ENCODE peak calls at places on chromosome 14, in ten cellular contexts. H, G, L, E, O, K, Q, J, M and D are unnamed samples. For H3K36me3 and H3K4me1, the result is how much of the 10 kb centered on the place peaks cover.

GRCh38 chr14:59123975-59124374 is 64.5 kb upstream of the DAAM1 start:
- DNase-seq in H (no peak), G (no peak), L (no peak), E (no peak), O (no peak), K (peak), Q (no peak), J (no peak), M (no peak), D (no peak)

GRCh38 chr14:34128665-34129064 is 177.8 kb upstream of the EGLN3 start:
- DNase-seq in H (no peak), G (no peak), L (no peak), E (peak), O (no peak), K (no peak), Q (no peak), J (no peak), M (no peak), D (no peak)

GRCh38 chr14:104731249-104731924 is 7.4 kb downstream of the ADSS1 start:
- DNase-seq in H (no peak), G (no peak), L (no peak), E (no peak), O (no peak), K (peak), Q (no peak), J (no peak), M (no peak), D (no peak)

GRCh38 chr14:23071975-23072539 is 14.7 kb upstream of the CDH24 start:
- DNase-seq in H (no peak), G (no peak), L (no peak), E (no peak), O (no peak), K (no peak), Q (peak), J (peak), M (no peak), D (peak)

GRCh38 chr14:78403278-78403815 is 233.2 kb downstream of the NRXN3 start:
- DNase-seq in H (no peak), G (no peak), L (no peak), E (no peak), O (no peak), K (peak), Q (no peak), J (peak), M (no peak), D (no peak)

GRCh38 chr14:88168498-88169165 is 154.4 kb downstream of the KCNK10 start:
- DNase-seq in H (peak), G (peak), L (peak), E (no peak), O (peak), K (peak), Q (no peak), J (peak), M (no peak), D (no peak)

GRCh38 chr14:79551591-79551990 is 659.7 kb downstream of the DIO2 start:
- DNase-seq in H (no peak), G (no peak), L (no peak), E (no peak), O (no peak), K (no peak), Q (no peak), J (no peak), M (no peak), D (no peak)

GRCh38 chr14:54702492-54702891 is 135.6 kb downstream of the SAMD4A start:
- DNase-seq in H (no peak), G (no peak), L (no peak), E (no peak), O (no peak), K (no peak), Q (no peak), J (no peak), M (no peak), D (no peak)

GRCh38 chr14:90810808-90811207 is 5.4 kb downstream of the TTC7B start:
- DNase-seq in H (no peak), G (no peak), L (no peak), E (no peak), O (no peak), K (no peak), Q (no peak), J (no peak), M (no peak), D (no peak)

GRCh38 chr14:91509083-91509877 is 830 bp downstream of the PPP4R3A start:
- DNase-seq in H (no peak), G (peak), L (no peak), E (peak), O (peak), K (peak), Q (peak), J (peak), M (no peak), D (peak)

GRCh38 chr14:98227000-98227726 is 1044.8 kb downstream of the BCL11B start:
- DNase-seq in H (no peak), G (no peak), L (no peak), E (no peak), O (no peak), K (no peak), Q (no peak), J (no peak), M (no peak), D (no peak)

GRCh38 chr14:51554953-51555352 is 96.8 kb upstream of the FRMD6 start:
- DNase-seq in H (no peak), G (no peak), L (no peak), E (no peak), O (no peak), K (peak), Q (no peak), J (no peak), M (no peak), D (no peak)

GRCh38 chr14:88040141-88040540 is 35.2 kb downstream of the GPR65 start:
- DNase-seq in H (no peak), G (no peak), L (no peak), E (no peak), O (no peak), K (no peak), Q (no peak), J (no peak), M (no peak), D (no peak)

GRCh38 chr14:33737446-33737845 is 213.4 kb downstream of the EGLN3 start:
- DNase-seq in H (no peak), G (no peak), L (no peak), E (no peak), O (no peak), K (peak), Q (no peak), J (peak), M (no peak), D (no peak)

GRCh38 chr14:32696325-32697101 is 242.2 kb upstream of the NPAS3 start:
- DNase-seq in H (no peak), G (no peak), L (no peak), E (no peak), O (no peak), K (no peak), Q (no peak), J (no peak), M (no peak), D (no peak)

GRCh38 chr14:72341686-72342085 is 409.5 kb downstream of the RGS6 start:
- DNase-seq in H (no peak), G (no peak), L (no peak), E (no peak), O (no peak), K (no peak), Q (no peak), J (no peak), M (no peak), D (no peak)

GRCh38 chr14:55514819-55515470 is 65.1 kb upstream of the KTN1 start:
- DNase-seq in H (no peak), G (no peak), L (peak), E (no peak), O (no peak), K (peak), Q (no peak), J (peak), M (no peak), D (no peak)

GRCh38 chr14:100542619-100543205 is 44.5 kb downstream of the BEGAIN start:
- DNase-seq in H (no peak), G (no peak), L (no peak), E (no peak), O (peak), K (no peak), Q (no peak), J (no peak), M (no peak), D (peak)

GRCh38 chr14:100038065-100038464 is 27.2 kb upstream of the EVL start:
- DNase-seq in H (no peak), G (no peak), L (no peak), E (no peak), O (no peak), K (no peak), Q (no peak), J (no peak), M (no peak), D (no peak)

GRCh38 chr14:38256358-38256840 is 506 bp upstream of the CLEC14A start:
- DNase-seq in H (no peak), G (no peak), L (no peak), E (no peak), O (no peak), K (no peak), Q (no peak), J (no peak), M (no peak), D (no peak)

GRCh38 chr14:72614365-72614764 is 279.5 kb downstream of the DPF3 start:
- DNase-seq in H (no peak), G (no peak), L (no peak), E (no peak), O (no peak), K (no peak), Q (no peak), J (no peak), M (no peak), D (no peak)

GRCh38 chr14:104819361-104819771 is 18.5 kb downstream of the ZBTB42 start:
- DNase-seq in H (no peak), G (no peak), L (no peak), E (no peak), O (peak), K (no peak), Q (no peak), J (no peak), M (no peak), D (peak)

GRCh38 chr14:99543369-99543768 is 60.6 kb downstream of the CCDC85C start:
- DNase-seq in H (no peak), G (no peak), L (no peak), E (no peak), O (no peak), K (no peak), Q (no peak), J (no peak), M (no peak), D (no peak)

GRCh38 chr14:29741909-29742401 is 185.7 kb downstream of the PRKD1 start:
- DNase-seq in H (no peak), G (no peak), L (no peak), E (no peak), O (no peak), K (peak), Q (no peak), J (no peak), M (no peak), D (no peak)

GRCh38 chr14:76510255-76510654 is 134.3 kb downstream of the ESRRB start:
- DNase-seq in H (no peak), G (no peak), L (no peak), E (no peak), O (peak), K (no peak), Q (no peak), J (no peak), M (no peak), D (no peak)

GRCh38 chr14:102015045-102015685 is 50.8 kb downstream of the DYNC1H1 start:
- DNase-seq in H (no peak), G (no peak), L (no peak), E (no peak), O (no peak), K (peak), Q (no peak), J (no peak), M (no peak), D (no peak)
- H3K36me3 ChIP-seq in H (half or more), G (half or more), L (under half), E (half or more), O (half or more), K (half or more), Q (half or more), J (half or more), M (half or more), D (half or more)

DNA sequence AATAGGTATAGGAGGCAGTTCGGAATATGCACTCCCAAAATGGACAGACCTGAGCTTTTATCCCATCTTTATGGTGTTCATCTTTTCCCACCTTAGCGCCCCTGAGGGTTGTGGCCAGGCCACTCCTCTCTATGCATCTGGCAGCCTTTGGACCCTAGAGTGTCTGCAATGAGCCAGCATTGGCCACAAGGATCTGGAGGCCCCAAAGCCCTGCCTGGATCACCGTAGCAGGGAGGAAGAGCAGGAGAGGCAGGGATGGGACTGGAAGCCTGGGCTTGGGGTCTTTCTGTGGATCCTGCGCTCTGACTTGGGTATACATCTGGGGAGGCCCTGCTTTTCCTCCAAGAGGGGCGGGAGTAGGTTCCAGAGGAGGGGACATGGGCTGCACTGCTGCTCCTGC is 52.5 kb downstream of the PLEKHG3 start:
- DNase-seq in H (no peak), G (no peak), L (no peak), E (no peak), O (peak), K (no peak), Q (no peak), J (no peak), M (no peak), D (peak)
- H3K4me1 ChIP-seq in H (under half), G (half or more), L (under half), E (half or more), O (half or more), K (under half), Q (half or more), J (half or more), M (under half), D (half or more)

GRCh38 chr14:69648480-69649414 is 37.4 kb downstream of the SUSD6 start:
- DNase-seq in H (no peak), G (no peak), L (peak), E (no peak), O (no peak), K (peak), Q (no peak), J (no peak), M (no peak), D (no peak)
- H3K4me3 ChIP-seq in H (peak), G (no peak), L (no peak), E (peak), O (no peak), K (peak), Q (no peak), J (no peak), M (no peak), D (no peak)

DNA sequence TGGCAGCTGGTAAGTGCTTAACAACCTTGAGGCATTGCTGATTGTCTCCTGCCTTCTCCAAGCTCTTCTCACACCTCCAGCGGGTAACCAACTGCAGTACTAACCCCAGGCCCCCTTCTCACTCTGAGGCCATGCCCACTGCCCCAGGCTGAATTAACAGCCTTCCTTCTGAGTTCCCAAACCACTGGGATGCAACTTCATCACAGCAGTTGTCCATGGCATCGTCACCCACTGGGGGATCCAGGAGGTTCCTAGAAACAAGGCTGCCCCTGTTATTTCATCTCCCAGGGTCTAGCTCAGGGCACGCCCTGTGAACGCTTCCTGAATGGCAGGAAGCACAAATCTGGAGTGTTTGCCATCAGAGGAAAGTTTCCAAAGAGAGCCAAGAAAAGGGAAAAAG is 58.0 kb downstream of the SYNE3 start:
- DNase-seq in H (no peak), G (no peak), L (no peak), E (no peak), O (no peak), K (no peak), Q (no peak), J (no peak), M (no peak), D (no peak)
- H3K36me3 ChIP-seq in H (half or more), G (under half), L (under half), E (under half), O (under half), K (under half), Q (under half), J (under half), M (under half), D (under half)

DNA sequence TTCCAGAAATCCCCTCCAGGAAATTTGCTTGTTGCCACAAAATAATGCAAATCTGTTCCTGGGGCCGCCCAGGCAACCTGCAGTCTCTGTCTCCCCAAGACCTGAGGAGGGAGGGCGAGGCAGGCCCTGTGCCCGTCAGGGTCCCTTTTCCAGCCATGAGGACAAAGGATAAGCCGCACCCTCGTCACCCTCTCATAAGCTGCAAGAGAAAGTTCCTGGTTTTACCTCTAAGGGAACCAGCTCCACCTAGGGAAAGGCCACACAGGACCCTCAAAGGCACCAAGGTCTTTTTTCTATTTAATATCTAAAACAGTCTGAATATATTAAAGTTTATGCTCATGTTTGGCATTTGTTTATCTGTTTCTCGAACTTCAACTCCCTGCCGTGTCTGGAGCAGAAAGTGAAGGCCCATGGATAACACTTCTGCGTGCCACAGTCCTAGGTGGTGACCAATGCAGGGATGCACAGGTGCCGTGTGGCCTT is 44.9 kb downstream of the PSMA6 start:
- DNase-seq in H (no peak), G (no peak), L (no peak), E (no peak), O (no peak), K (no peak), Q (no peak), J (no peak), M (no peak), D (no peak)
- H3K4me1 ChIP-seq in H (under half), G (under half), L (half or more), E (half or more), O (half or more), K (under half), Q (half or more), J (half or more), M (under half), D (half or more)

DNA sequence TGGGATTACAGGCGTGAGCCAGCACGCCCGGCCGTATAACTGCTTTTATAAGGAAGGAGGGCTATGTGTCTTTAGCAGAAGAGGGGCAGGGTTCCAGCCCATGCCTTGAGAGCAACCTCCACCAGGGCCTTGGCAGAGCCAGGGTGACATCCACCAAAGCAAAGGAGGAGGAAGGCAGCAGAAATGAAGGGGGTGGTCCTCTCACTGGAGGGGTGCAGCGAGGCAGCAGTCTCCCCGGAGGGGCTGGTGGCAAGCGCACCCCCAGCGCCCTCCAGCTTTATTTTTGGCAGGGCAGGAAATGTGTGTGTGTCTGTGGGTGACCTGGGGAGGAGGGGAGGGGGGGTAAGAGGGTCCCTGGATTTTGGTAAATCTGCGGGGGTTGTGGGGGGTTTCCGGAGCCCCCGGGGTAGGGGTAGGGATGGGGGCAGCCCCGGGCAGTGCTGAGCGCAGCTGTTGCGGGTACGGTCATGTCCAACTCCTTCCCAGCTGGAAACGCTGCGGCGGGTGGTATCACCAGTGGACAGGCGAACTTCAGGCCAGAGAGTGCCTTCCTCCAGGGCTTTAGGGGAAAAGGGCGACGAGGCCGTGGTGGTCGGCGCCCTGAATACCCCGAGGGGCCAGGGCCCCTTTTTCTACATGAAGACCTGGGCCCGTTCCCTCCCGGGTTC is 55.0 kb downstream of the FOS start:
- DNase-seq in H (no peak), G (no peak), L (no peak), E (no peak), O (peak), K (no peak), Q (no peak), J (no peak), M (no peak), D (no peak)
- H3K4me3 ChIP-seq in H (peak), G (peak), L (no peak), E (no peak), O (peak), K (no peak), Q (no peak), J (no peak), M (no peak), D (no peak)